ENCODE peak calls at places on chromosomes 3 and 15, in six cellular contexts. A is uterus, F is transverse colon, X is ovary, C is A549, Z is NB4. L is an unnamed sample.

GRCh38 chr3:138038725-138039462 is 28.9 kb downstream of the CLDN18 start:
- DNase-seq in A (no peak), F (no peak), X (no peak), C (no peak), Z (no peak), L (no peak)

GRCh38 chr3:129892486-129892856 is 1.0 kb downstream of the TMCC1 start:
- DNase-seq in A (no peak), F (no peak), X (no peak), C (no peak), Z (no peak), L (no peak)

GRCh38 chr15:70196314-70197291 is 98.9 kb upstream of the TLE3 start:
- DNase-seq in A (no peak), F (peak; percentile 60), X (peak; percentile 65), C (no peak), Z (peak; percentile 78), L (peak; percentile 88)

GRCh38 chr15:90607361-90607760 is 77.6 kb downstream of the CRTC3 start:
- DNase-seq in A (no peak), F (no peak), X (no peak), C (no peak), Z (no peak), L (no peak)

GRCh38 chr15:95875141-95875643 is 455.3 kb upstream of the NR2F2 start:
- DNase-seq in A (no peak), F (no peak), X (no peak), C (no peak), Z (no peak), L (peak; percentile 55)

GRCh38 chr3:183537295-183537730 is 18.2 kb downstream of the KLHL6 start:
- DNase-seq in A (no peak), F (no peak), X (no peak), C (no peak), Z (peak; percentile 98), L (no peak)

GRCh38 chr3:125622381-125622788 is 27.1 kb upstream of the OSBPL11 start:
- DNase-seq in A (no peak), F (no peak), X (no peak), C (no peak), Z (no peak), L (no peak)

GRCh38 chr15:98937413-98938104 is 70.0 kb downstream of the PGPEP1L start:
- DNase-seq in A (no peak), F (no peak), X (no peak), C (no peak), Z (no peak), L (no peak)

GRCh38 chr15:78640840-78641733 is at the start of gene CHRNB4:
- DNase-seq in A (no peak), F (peak; percentile 42), X (no peak), C (no peak), Z (no peak), L (no peak)

GRCh38 chr15:47461560-47462175 is 255.6 kb upstream of the SEMA6D start:
- DNase-seq in A (no peak), F (no peak), X (no peak), C (no peak), Z (no peak), L (no peak)

GRCh38 chr15:58222698-58223097 is 84.5 kb downstream of the AQP9 start:
- DNase-seq in A (no peak), F (no peak), X (no peak), C (no peak), Z (peak; percentile 24), L (no peak)

GRCh38 chr15:38021259-38021658 is 86.8 kb downstream of the TMCO5A start:
- DNase-seq in A (no peak), F (no peak), X (no peak), C (no peak), Z (no peak), L (no peak)

GRCh38 chr3:105066106-105066839 is 300.4 kb upstream of the ALCAM start:
- DNase-seq in A (no peak), F (no peak), X (no peak), C (no peak), Z (no peak), L (no peak)

GRCh38 chr3:41933154-41933676 is 28.7 kb downstream of the ULK4 start:
- DNase-seq in A (no peak), F (no peak), X (no peak), C (no peak), Z (no peak), L (no peak)

GRCh38 chr3:48581621-48582481 is 13.3 kb downstream of the COL7A1 start:
- DNase-seq in A (no peak), F (no peak), X (no peak), C (no peak), Z (no peak), L (no peak)

GRCh38 chr15:57069423-57069822 is 151.0 kb downstream of the TCF12 start:
- DNase-seq in A (no peak), F (no peak), X (no peak), C (no peak), Z (no peak), L (no peak)

GRCh38 chr15:42727740-42728355 is 9.1 kb downstream of the CDAN1 start:
- DNase-seq in A (no peak), F (no peak), X (no peak), C (no peak), Z (no peak), L (no peak)

GRCh38 chr3:53842436-53843194 is 3.6 kb downstream of the CHDH start:
- DNase-seq in A (peak; percentile 46), F (peak; percentile 79), X (no peak), C (peak; percentile 48), Z (no peak), L (peak; percentile 85)

GRCh38 chr3:69855436-69856162 is 116.3 kb downstream of the MITF start:
- DNase-seq in A (no peak), F (no peak), X (no peak), C (peak; percentile 53), Z (peak; percentile 2), L (no peak)

GRCh38 chr3:67808906-67809305 is 154.5 kb upstream of the SUCLG2 start:
- DNase-seq in A (no peak), F (no peak), X (no peak), C (no peak), Z (no peak), L (peak; percentile 37)

GRCh38 chr3:126083138-126083445 is 832 bp downstream of the SLC41A3 start:
- DNase-seq in A (no peak), F (no peak), X (no peak), C (no peak), Z (no peak), L (no peak)

GRCh38 chr15:85379403-85380131 is 836 bp upstream of the AKAP13 start:
- DNase-seq in A (no peak), F (peak; percentile 41), X (no peak), C (peak; percentile 27), Z (peak; percentile 47), L (no peak)

GRCh38 chr15:25172691-25173090 is 217.9 kb downstream of the SNRPN start:
- DNase-seq in A (peak; percentile 5), F (no peak), X (no peak), C (no peak), Z (no peak), L (peak; percentile 38)

GRCh38 chr3:98573231-98573728 is 20.1 kb downstream of the CPOX start:
- DNase-seq in A (no peak), F (no peak), X (no peak), C (no peak), Z (no peak), L (no peak)

GRCh38 chr3:179322481-179323196 is at the start of gene ZNF639:
- DNase-seq in A (peak; percentile 90), F (peak; percentile 83), X (peak; percentile 91), C (peak; percentile 83), Z (peak; percentile 91), L (peak; percentile 37)
- TF ChIP-seq POLR2A in A (peak; percentile 69), F (no peak), X (peak; percentile 63), C (peak; percentile 75), Z (peak; percentile 88), L (no peak)

GRCh38 chr3:101513419-101513986 is 491 bp upstream of the SENP7 start:
- DNase-seq in A (no peak), F (no peak), X (no peak), C (no peak), Z (peak; percentile 1), L (no peak)

GRCh38 chr3:101521251-101521701 is 8.3 kb upstream of the SENP7 start:
- DNase-seq in A (no peak), F (no peak), X (no peak), C (no peak), Z (no peak), L (no peak)

GRCh38 chr3:101512521-101513418 is at the start of gene SENP7:
- DNase-seq in A (peak; percentile 82), F (peak; percentile 88), X (peak; percentile 90), C (peak; percentile 85), Z (peak; percentile 83), L (peak; percentile 71)

GRCh38 chr3:101519685-101520365 is 6.8 kb upstream of the SENP7 start:
- DNase-seq in A (no peak), F (no peak), X (no peak), C (peak; percentile 27), Z (no peak), L (no peak)

DNA sequence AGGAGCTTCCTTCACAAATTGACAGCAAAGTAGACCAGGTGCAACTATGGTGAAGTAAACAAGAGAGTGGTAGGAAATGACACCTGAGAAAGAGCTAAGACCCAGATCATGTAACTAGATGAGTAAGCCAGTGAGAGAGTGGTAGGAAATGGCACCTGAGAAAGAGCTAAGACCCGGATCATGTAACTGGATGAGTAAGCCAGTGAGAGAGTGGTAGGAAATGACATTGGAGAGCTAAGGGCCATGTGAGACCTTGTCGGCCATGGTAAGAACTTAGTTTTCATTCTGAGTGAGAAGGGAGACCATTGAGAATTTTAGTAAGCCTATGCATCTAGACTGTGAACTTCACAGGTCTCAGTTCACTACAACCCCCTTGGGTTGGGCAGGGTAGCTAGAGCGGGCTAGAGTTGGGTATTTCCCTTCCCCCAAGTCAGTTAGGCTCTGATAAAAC is 5.4 kb upstream of the SENP7 start:
- DNase-seq in A (no peak), F (no peak), X (no peak), C (peak; percentile 26), Z (no peak), L (no peak)
- TF ChIP-seq POLR2A in A (no peak), F (no peak), X (no peak), C (no peak), Z (no peak), L (no peak)

DNA sequence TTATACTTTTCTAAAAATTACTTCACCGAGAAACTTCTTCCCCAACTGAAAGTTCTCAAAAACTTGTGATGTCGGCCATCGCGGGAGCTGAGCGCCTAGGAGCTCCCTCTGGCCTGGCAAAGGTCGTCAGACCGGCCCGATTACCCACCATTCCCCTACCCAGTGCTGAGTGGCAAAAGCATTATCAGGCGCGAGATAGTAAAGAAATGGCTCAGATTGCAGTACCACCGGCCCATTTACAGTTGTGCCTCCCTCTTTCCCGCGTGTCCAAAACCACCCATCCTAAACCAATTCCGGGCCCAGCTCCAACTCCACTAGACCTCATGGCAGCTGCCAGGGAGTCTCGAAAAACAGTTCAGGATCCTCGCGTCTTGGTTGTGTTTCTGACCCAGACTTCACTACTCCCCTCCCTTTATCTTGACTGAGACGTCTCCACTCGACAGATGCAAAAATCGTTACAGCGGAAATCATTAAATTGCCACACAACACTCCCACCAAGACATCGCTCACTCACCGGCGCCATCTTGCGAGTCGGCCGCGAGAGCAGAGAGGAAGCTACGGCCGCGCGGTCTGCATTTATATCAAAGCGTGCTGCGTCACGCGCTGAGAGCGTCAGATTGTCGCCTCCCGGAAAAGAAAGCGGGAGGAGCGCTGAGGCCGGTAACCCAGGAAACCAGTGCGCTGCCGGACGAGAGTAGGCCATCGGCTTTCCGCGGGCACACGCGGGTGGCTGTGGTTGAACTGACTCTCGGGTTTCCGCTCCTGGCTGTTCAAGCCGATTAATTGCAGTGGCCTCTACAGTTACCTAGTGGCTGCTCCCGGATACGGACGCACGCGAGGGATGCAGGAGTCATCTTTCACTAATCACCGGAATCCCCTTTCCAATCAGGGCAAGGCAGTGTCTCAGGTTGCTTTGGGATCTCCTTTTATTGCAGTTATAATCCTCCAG is at the start of gene RPL22L1:
- DNase-seq in A (peak; percentile 92), F (peak; percentile 96), X (peak; percentile 95), C (peak; percentile 94), Z (peak; percentile 98), L (peak; percentile 89)
- TF ChIP-seq POLR2A in A (peak; percentile 46), F (peak; percentile 97), X (peak; percentile 84), C (peak; percentile 97), Z (peak; percentile 98), L (peak; percentile 87)

GRCh38 chr3:169813757-169814517 is 1.2 kb upstream of the LRRC34 start:
- DNase-seq in A (no peak), F (peak; percentile 75), X (peak; percentile 39), C (peak; percentile 42), Z (peak; percentile 78), L (no peak)
- TF ChIP-seq POLR2A in A (no peak), F (no peak), X (no peak), C (no peak), Z (no peak), L (no peak)